ENCODE peak calls at places on chromosomes 4 and X, in nine cellular contexts. One of them, this sample, is unnamed.
A peak's percentile ranks its signal among the peaks of the same experiment; 100 is the strongest.

GRCh38 chrX:107154787-107155620 is 36.4 kb upstream of the RBM41 start:
- DNase-seq in A549: peak; percentile 21
- DNase-seq in endothelial cell of umbilical vein: no peak
- DNase-seq in mammary epithelial cell: peak; percentile 69
- DNase-seq in DND-41: no peak
- DNase-seq in H1: peak; percentile 3
- DNase-seq in GM23338: no peak
- DNase-seq in H9: no peak
- DNase-seq in GM12878: no peak
- DNase-seq in this sample: peak; percentile 5

GRCh38 chr4:55993994-55994657 is 45.4 kb downstream of the CEP135 start:
- DNase-seq in A549: no peak
- DNase-seq in endothelial cell of umbilical vein: no peak
- DNase-seq in mammary epithelial cell: no peak
- DNase-seq in DND-41: no peak
- DNase-seq in H1: no peak
- DNase-seq in GM23338: no peak
- DNase-seq in H9: no peak
- DNase-seq in GM12878: peak; percentile 31
- DNase-seq in this sample: no peak

GRCh38 chr4:31236635-31237173 is 516.5 kb downstream of the PCDH7 start:
- DNase-seq in A549: no peak
- DNase-seq in endothelial cell of umbilical vein: no peak
- DNase-seq in mammary epithelial cell: no peak
- DNase-seq in DND-41: no peak
- DNase-seq in H1: no peak
- DNase-seq in GM23338: no peak
- DNase-seq in H9: no peak
- DNase-seq in GM12878: no peak
- DNase-seq in this sample: peak; percentile 82

GRCh38 chrX:150018931-150019331 is 80.6 kb upstream of the EOLA2 start:
- DNase-seq in A549: no peak
- DNase-seq in endothelial cell of umbilical vein: no peak
- DNase-seq in mammary epithelial cell: no peak
- DNase-seq in DND-41: no peak
- DNase-seq in H1: no peak
- DNase-seq in GM23338: no peak
- DNase-seq in H9: no peak
- DNase-seq in GM12878: no peak
- DNase-seq in this sample: peak; percentile 50

GRCh38 chrX:76253432-76253831 is 80.6 kb downstream of the PBDC1 start:
- DNase-seq in A549: peak; percentile 15
- DNase-seq in endothelial cell of umbilical vein: peak; percentile 12
- DNase-seq in mammary epithelial cell: peak; percentile 32
- DNase-seq in DND-41: peak; percentile 46
- DNase-seq in H1: no peak
- DNase-seq in GM23338: peak; percentile 66
- DNase-seq in H9: peak; percentile 38
- DNase-seq in GM12878: peak; percentile 30
- DNase-seq in this sample: peak; percentile 67

GRCh38 chr4:114519368-114519767 is 79.2 kb upstream of the UGT8 start:
- DNase-seq in A549: no peak
- DNase-seq in endothelial cell of umbilical vein: no peak
- DNase-seq in mammary epithelial cell: no peak
- DNase-seq in DND-41: no peak
- DNase-seq in H1: no peak
- DNase-seq in GM23338: no peak
- DNase-seq in H9: no peak
- DNase-seq in GM12878: no peak
- DNase-seq in this sample: no peak

GRCh38 chrX:16185725-16186136 is 18.4 kb downstream of the MAGEB17 start:
- DNase-seq in A549: peak; percentile 38
- DNase-seq in endothelial cell of umbilical vein: peak; percentile 74
- DNase-seq in mammary epithelial cell: peak; percentile 81
- DNase-seq in DND-41: no peak
- DNase-seq in H1: no peak
- DNase-seq in GM23338: no peak
- DNase-seq in H9: no peak
- DNase-seq in GM12878: peak; percentile 27
- DNase-seq in this sample: peak; percentile 58

GRCh38 chr4:160403066-160403465 is 1300.2 kb downstream of the RAPGEF2 start:
- DNase-seq in A549: no peak
- DNase-seq in endothelial cell of umbilical vein: no peak
- DNase-seq in mammary epithelial cell: no peak
- DNase-seq in DND-41: no peak
- DNase-seq in H1: no peak
- DNase-seq in GM23338: no peak
- DNase-seq in H9: no peak
- DNase-seq in GM12878: no peak
- DNase-seq in this sample: no peak

GRCh38 chrX:97363843-97364242 is 480.1 kb downstream of the RPA4 start:
- DNase-seq in A549: no peak
- DNase-seq in endothelial cell of umbilical vein: no peak
- DNase-seq in mammary epithelial cell: no peak
- DNase-seq in DND-41: no peak
- DNase-seq in H1: no peak
- DNase-seq in GM23338: no peak
- DNase-seq in H9: no peak
- DNase-seq in GM12878: no peak
- DNase-seq in this sample: no peak

GRCh38 chr4:98779021-98779420 is 120.6 kb upstream of the TSPAN5 start:
- DNase-seq in A549: no peak
- DNase-seq in endothelial cell of umbilical vein: no peak
- DNase-seq in mammary epithelial cell: no peak
- DNase-seq in DND-41: no peak
- DNase-seq in H1: no peak
- DNase-seq in GM23338: no peak
- DNase-seq in H9: no peak
- DNase-seq in GM12878: no peak
- DNase-seq in this sample: no peak

GRCh38 chr4:40289366-40290188 is 45.6 kb upstream of the CHRNA9 start:
- DNase-seq in A549: no peak
- DNase-seq in endothelial cell of umbilical vein: no peak
- DNase-seq in mammary epithelial cell: no peak
- DNase-seq in DND-41: peak; percentile 64
- DNase-seq in H1: no peak
- DNase-seq in GM23338: no peak
- DNase-seq in H9: no peak
- DNase-seq in GM12878: no peak
- DNase-seq in this sample: peak; percentile 48

GRCh38 chrX:31500920-31501319 is 429.1 kb upstream of the FTHL17 start:
- DNase-seq in A549: no peak
- DNase-seq in endothelial cell of umbilical vein: peak; percentile 9
- DNase-seq in mammary epithelial cell: no peak
- DNase-seq in DND-41: no peak
- DNase-seq in H1: no peak
- DNase-seq in GM23338: peak; percentile 5
- DNase-seq in H9: no peak
- DNase-seq in GM12878: no peak
- DNase-seq in this sample: peak; percentile 78

GRCh38 chr4:142818009-142818408 is 28.1 kb downstream of the INPP4B start:
- DNase-seq in A549: no peak
- DNase-seq in endothelial cell of umbilical vein: no peak
- DNase-seq in mammary epithelial cell: no peak
- DNase-seq in DND-41: no peak
- DNase-seq in H1: no peak
- DNase-seq in GM23338: no peak
- DNase-seq in H9: no peak
- DNase-seq in GM12878: no peak
- DNase-seq in this sample: peak; percentile 95

GRCh38 chr4:8198906-8199593 is at the start of gene SH3TC1:
- DNase-seq in A549: peak; percentile 86
- DNase-seq in endothelial cell of umbilical vein: peak; percentile 94
- DNase-seq in mammary epithelial cell: peak; percentile 94
- DNase-seq in DND-41: peak; percentile 72
- DNase-seq in H1: no peak
- DNase-seq in GM23338: no peak
- DNase-seq in H9: no peak
- DNase-seq in GM12878: peak; percentile 68
- DNase-seq in this sample: peak; percentile 73

GRCh38 chr4:106587558-106587957 is 219.0 kb upstream of the GIMD1 start:
- DNase-seq in A549: no peak
- DNase-seq in endothelial cell of umbilical vein: peak; percentile 90
- DNase-seq in mammary epithelial cell: peak; percentile 82
- DNase-seq in DND-41: no peak
- DNase-seq in H1: no peak
- DNase-seq in GM23338: no peak
- DNase-seq in H9: no peak
- DNase-seq in GM12878: no peak
- DNase-seq in this sample: no peak

DNA sequence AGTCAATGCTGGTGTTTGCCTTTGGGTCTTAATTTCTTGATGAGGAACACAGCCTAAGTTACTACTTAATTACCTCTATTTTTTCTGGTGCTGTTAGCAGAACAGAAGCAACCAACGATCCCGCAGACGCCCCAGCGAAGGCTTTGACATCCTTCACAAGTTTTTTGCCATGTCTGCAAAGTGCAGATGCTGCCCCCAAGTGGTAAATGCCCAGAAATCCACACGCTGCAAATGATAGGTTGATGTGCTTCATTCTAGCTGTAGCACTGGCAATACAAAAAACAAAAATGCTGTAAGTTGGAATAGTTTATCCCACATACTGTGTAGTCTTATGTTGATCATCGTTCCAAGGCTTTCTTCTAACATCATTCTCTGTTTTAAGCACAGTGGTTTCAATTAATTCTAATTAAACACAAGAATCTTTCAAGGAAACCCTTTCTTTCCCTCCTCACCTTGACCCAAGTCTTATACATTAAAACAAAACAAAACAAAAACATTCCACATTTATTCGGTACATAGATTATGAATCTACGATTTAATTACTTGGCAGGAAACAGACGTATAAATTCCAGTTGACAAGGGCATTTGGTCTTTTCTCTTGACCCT is 1.2 kb downstream of the PNPLA4 start:
- DNase-seq in A549: peak; percentile 35
- DNase-seq in endothelial cell of umbilical vein: peak; percentile 51
- DNase-seq in mammary epithelial cell: peak; percentile 65
- DNase-seq in DND-41: peak; percentile 71
- DNase-seq in H1: peak; percentile 9
- DNase-seq in GM23338: peak; percentile 71
- DNase-seq in H9: peak; percentile 59
- DNase-seq in GM12878: peak; percentile 51
- DNase-seq in this sample: peak; percentile 71
- TF ChIP-seq CTCF in A549: peak; percentile 58
- TF ChIP-seq CTCF in endothelial cell of umbilical vein: peak; percentile 56
- TF ChIP-seq CTCF in mammary epithelial cell: peak; percentile 91
- TF ChIP-seq CTCF in DND-41: peak; percentile 87
- TF ChIP-seq CTCF in H1: peak; percentile 60
- TF ChIP-seq CTCF in GM23338: peak; percentile 65
- TF ChIP-seq CTCF in H9: peak; percentile 89
- TF ChIP-seq CTCF in GM12878: peak; percentile 91
- TF ChIP-seq CTCF in this sample: peak; percentile 73

GRCh38 chr4:182223708-182224107 is 19.5 kb upstream of the TENM3 start:
- DNase-seq in A549: no peak
- DNase-seq in endothelial cell of umbilical vein: no peak
- DNase-seq in mammary epithelial cell: no peak
- DNase-seq in DND-41: no peak
- DNase-seq in H1: no peak
- DNase-seq in GM23338: no peak
- DNase-seq in H9: no peak
- DNase-seq in GM12878: no peak
- DNase-seq in this sample: no peak

GRCh38 chr4:182225257-182225852 is 17.8 kb upstream of the TENM3 start:
- DNase-seq in A549: no peak
- DNase-seq in endothelial cell of umbilical vein: no peak
- DNase-seq in mammary epithelial cell: no peak
- DNase-seq in DND-41: no peak
- DNase-seq in H1: no peak
- DNase-seq in GM23338: no peak
- DNase-seq in H9: no peak
- DNase-seq in GM12878: no peak
- DNase-seq in this sample: no peak

GRCh38 chr4:182224192-182224850 is 18.9 kb upstream of the TENM3 start:
- DNase-seq in A549: no peak
- DNase-seq in endothelial cell of umbilical vein: no peak
- DNase-seq in mammary epithelial cell: no peak
- DNase-seq in DND-41: no peak
- DNase-seq in H1: no peak
- DNase-seq in GM23338: no peak
- DNase-seq in H9: no peak
- DNase-seq in GM12878: no peak
- DNase-seq in this sample: no peak

GRCh38 chr4:182221987-182222386 is 21.2 kb upstream of the TENM3 start:
- DNase-seq in A549: no peak
- DNase-seq in endothelial cell of umbilical vein: no peak
- DNase-seq in mammary epithelial cell: no peak
- DNase-seq in DND-41: no peak
- DNase-seq in H1: no peak
- DNase-seq in GM23338: no peak
- DNase-seq in H9: no peak
- DNase-seq in GM12878: no peak
- DNase-seq in this sample: no peak

GRCh38 chr4:182222766-182223165 is 20.4 kb upstream of the TENM3 start:
- DNase-seq in A549: no peak
- DNase-seq in endothelial cell of umbilical vein: no peak
- DNase-seq in mammary epithelial cell: no peak
- DNase-seq in DND-41: no peak
- DNase-seq in H1: no peak
- DNase-seq in GM23338: no peak
- DNase-seq in H9: no peak
- DNase-seq in GM12878: no peak
- DNase-seq in this sample: no peak
- H3K4me2 ChIP-seq in A549: no peak overlapping the region
- H3K4me2 ChIP-seq in endothelial cell of umbilical vein: no peak overlapping the region
- H3K4me2 ChIP-seq in mammary epithelial cell: no peak overlapping the region
- H3K4me2 ChIP-seq in DND-41: no peak overlapping the region
- H3K4me2 ChIP-seq in H1: no peak overlapping the region
- H3K4me2 ChIP-seq in GM23338: no peak overlapping the region
- H3K4me2 ChIP-seq in H9: no peak overlapping the region
- H3K4me2 ChIP-seq in GM12878: no peak overlapping the region
- H3K4me2 ChIP-seq in this sample: no peak overlapping the region

DNA sequence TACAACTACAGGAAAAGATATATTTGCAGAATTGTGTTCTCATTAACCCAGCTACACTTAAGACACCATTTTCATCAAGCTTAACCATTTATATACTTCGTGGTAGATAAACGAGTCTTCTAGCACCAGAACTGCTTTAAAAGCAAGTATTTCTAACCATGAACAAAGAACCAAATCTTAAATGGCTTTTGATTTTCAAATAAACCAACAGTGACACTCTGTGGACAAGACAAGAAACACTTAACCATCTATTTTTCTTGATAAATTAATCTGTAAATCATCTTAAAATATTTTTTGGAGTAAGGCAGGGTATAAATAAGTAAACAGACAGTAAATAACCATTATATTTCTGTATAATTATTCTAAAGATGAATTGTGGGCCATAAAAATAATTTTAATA is 10.2 kb downstream of the BEND2 start:
- DNase-seq in A549: no peak
- DNase-seq in endothelial cell of umbilical vein: no peak
- DNase-seq in mammary epithelial cell: no peak
- DNase-seq in DND-41: no peak
- DNase-seq in H1: no peak
- DNase-seq in GM23338: peak; percentile 26
- DNase-seq in H9: no peak
- DNase-seq in GM12878: no peak
- DNase-seq in this sample: peak; percentile 53
- TF ChIP-seq CTCF in A549: peak; percentile 47
- TF ChIP-seq CTCF in endothelial cell of umbilical vein: no peak
- TF ChIP-seq CTCF in mammary epithelial cell: peak; percentile 25
- TF ChIP-seq CTCF in DND-41: peak; percentile 9
- TF ChIP-seq CTCF in H1: peak; percentile 9
- TF ChIP-seq CTCF in GM23338: peak; percentile 44
- TF ChIP-seq CTCF in H9: peak; percentile 53
- TF ChIP-seq CTCF in GM12878: no peak
- TF ChIP-seq CTCF in this sample: no peak

GRCh38 chrX:123570011-123570590 is 162.8 kb downstream of the THOC2 start:
- DNase-seq in A549: no peak
- DNase-seq in endothelial cell of umbilical vein: no peak
- DNase-seq in mammary epithelial cell: peak; percentile 1
- DNase-seq in DND-41: no peak
- DNase-seq in H1: no peak
- DNase-seq in GM23338: no peak
- DNase-seq in H9: no peak
- DNase-seq in GM12878: no peak
- DNase-seq in this sample: no peak
- H3K4me2 ChIP-seq in A549: no peak overlapping the region
- H3K4me2 ChIP-seq in endothelial cell of umbilical vein: no peak overlapping the region
- H3K4me2 ChIP-seq in mammary epithelial cell: no peak overlapping the region
- H3K4me2 ChIP-seq in DND-41: no peak overlapping the region
- H3K4me2 ChIP-seq in H1: no peak overlapping the region
- H3K4me2 ChIP-seq in GM23338: no peak overlapping the region
- H3K4me2 ChIP-seq in H9: no peak overlapping the region
- H3K4me2 ChIP-seq in GM12878: no peak overlapping the region
- H3K4me2 ChIP-seq in this sample: no peak overlapping the region